ENCODE peak calls at places on chromosome 10, in five cellular contexts. One of them, this sample, is unnamed.

GRCh38 chr10:68470300-68470699 is 1.5 kb downstream of the DNA2 start:
- DNase-seq in HCT116: no peak
- DNase-seq in H1: no peak
- DNase-seq in K562: peak
- DNase-seq in GM12878: no peak
- DNase-seq in this sample: no peak

GRCh38 chr10:113415246-113415645 is 137.6 kb upstream of the HABP2 start:
- DNase-seq in HCT116: no peak
- DNase-seq in H1: no peak
- DNase-seq in K562: no peak
- DNase-seq in GM12878: no peak
- DNase-seq in this sample: no peak

GRCh38 chr10:50260791-50261281 is 9.5 kb upstream of the ASAH2 start:
- DNase-seq in HCT116: no peak
- DNase-seq in H1: no peak
- DNase-seq in K562: peak
- DNase-seq in GM12878: peak
- DNase-seq in this sample: peak

GRCh38 chr10:8852546-8852945 is 798.1 kb downstream of the GATA3 start:
- DNase-seq in HCT116: no peak
- DNase-seq in H1: no peak
- DNase-seq in K562: no peak
- DNase-seq in GM12878: no peak
- DNase-seq in this sample: no peak

GRCh38 chr10:124384142-124384541 is 34.6 kb downstream of the OAT start:
- DNase-seq in HCT116: no peak
- DNase-seq in H1: no peak
- DNase-seq in K562: no peak
- DNase-seq in GM12878: no peak
- DNase-seq in this sample: no peak

GRCh38 chr10:8544057-8544380 is 489.5 kb downstream of the GATA3 start:
- DNase-seq in HCT116: no peak
- DNase-seq in H1: no peak
- DNase-seq in K562: no peak
- DNase-seq in GM12878: no peak
- DNase-seq in this sample: no peak

GRCh38 chr10:13347235-13348156 is 597 bp downstream of the SEPHS1 start:
- DNase-seq in HCT116: peak
- DNase-seq in H1: no peak
- DNase-seq in K562: peak
- DNase-seq in GM12878: no peak
- DNase-seq in this sample: peak

GRCh38 chr10:112946649-112947048 is 3.4 kb upstream of the TCF7L2 start:
- DNase-seq in HCT116: no peak
- DNase-seq in H1: no peak
- DNase-seq in K562: no peak
- DNase-seq in GM12878: no peak
- DNase-seq in this sample: no peak

GRCh38 chr10:132667613-132668394 is 118.1 kb downstream of the NKX6-2 start:
- DNase-seq in HCT116: no peak
- DNase-seq in H1: no peak
- DNase-seq in K562: no peak
- DNase-seq in GM12878: no peak
- DNase-seq in this sample: no peak

GRCh38 chr10:119159332-119159731 is 6.2 kb downstream of the SFXN4 start:
- DNase-seq in HCT116: no peak
- DNase-seq in H1: no peak
- DNase-seq in K562: no peak
- DNase-seq in GM12878: no peak
- DNase-seq in this sample: no peak

GRCh38 chr10:71697938-71698709 is 21.5 kb downstream of the C10orf105 start:
- DNase-seq in HCT116: no peak
- DNase-seq in H1: no peak
- DNase-seq in K562: no peak
- DNase-seq in GM12878: peak
- DNase-seq in this sample: no peak

GRCh38 chr10:72340510-72340895 is 14.2 kb downstream of the DNAJB12 start:
- DNase-seq in HCT116: no peak
- DNase-seq in H1: no peak
- DNase-seq in K562: peak
- DNase-seq in GM12878: no peak
- DNase-seq in this sample: no peak

GRCh38 chr10:50471583-50471975 is 152.2 kb downstream of the SGMS1 start:
- DNase-seq in HCT116: no peak
- DNase-seq in H1: no peak
- DNase-seq in K562: no peak
- DNase-seq in GM12878: no peak
- DNase-seq in this sample: no peak

GRCh38 chr10:50542871-50543270 is 80.9 kb downstream of the SGMS1 start:
- DNase-seq in HCT116: no peak
- DNase-seq in H1: no peak
- DNase-seq in K562: no peak
- DNase-seq in GM12878: no peak
- DNase-seq in this sample: no peak

GRCh38 chr10:119132521-119133345 is 28.8 kb downstream of the DENND10 start:
- DNase-seq in HCT116: no peak
- DNase-seq in H1: no peak
- DNase-seq in K562: no peak
- DNase-seq in GM12878: no peak
- DNase-seq in this sample: no peak

GRCh38 chr10:17883621-17884020 is 68.1 kb upstream of the SLC39A12 start:
- DNase-seq in HCT116: no peak
- DNase-seq in H1: no peak
- DNase-seq in K562: no peak
- DNase-seq in GM12878: no peak
- DNase-seq in this sample: no peak

GRCh38 chr10:102004376-102004775 is 51.6 kb downstream of the ARMH3 start:
- DNase-seq in HCT116: no peak
- DNase-seq in H1: no peak
- DNase-seq in K562: no peak
- DNase-seq in GM12878: no peak
- DNase-seq in this sample: no peak

GRCh38 chr10:61815505-61815904 is 86.0 kb upstream of the ARID5B start:
- DNase-seq in HCT116: no peak
- DNase-seq in H1: no peak
- DNase-seq in K562: no peak
- DNase-seq in GM12878: no peak
- DNase-seq in this sample: no peak

GRCh38 chr10:67666416-67667043 is 29.5 kb downstream of the CTNNA3 start:
- DNase-seq in HCT116: peak
- DNase-seq in H1: no peak
- DNase-seq in K562: peak
- DNase-seq in GM12878: no peak
- DNase-seq in this sample: peak

GRCh38 chr10:102602272-102603045 is 41.8 kb upstream of the TRIM8 start:
- DNase-seq in HCT116: no peak
- DNase-seq in H1: no peak
- DNase-seq in K562: no peak
- DNase-seq in GM12878: no peak
- DNase-seq in this sample: no peak

GRCh38 chr10:16741540-16741939 is 75.7 kb downstream of the RSU1 start:
- DNase-seq in HCT116: no peak
- DNase-seq in H1: no peak
- DNase-seq in K562: no peak
- DNase-seq in GM12878: no peak
- DNase-seq in this sample: no peak

GRCh38 chr10:124283215-124284046 is 135.3 kb downstream of the OAT start:
- DNase-seq in HCT116: no peak
- DNase-seq in H1: no peak
- DNase-seq in K562: no peak
- DNase-seq in GM12878: no peak
- DNase-seq in this sample: no peak

GRCh38 chr10:28774051-28774995 is 97.0 kb downstream of the BAMBI start:
- DNase-seq in HCT116: no peak
- DNase-seq in H1: no peak
- DNase-seq in K562: no peak
- DNase-seq in GM12878: no peak
- DNase-seq in this sample: peak

GRCh38 chr10:107264742-107265141 is 100.2 kb upstream of the SORCS1 start:
- DNase-seq in HCT116: no peak
- DNase-seq in H1: no peak
- DNase-seq in K562: peak
- DNase-seq in GM12878: no peak
- DNase-seq in this sample: no peak

GRCh38 chr10:72123616-72124015 is 35.3 kb upstream of the SPOCK2 start:
- DNase-seq in HCT116: no peak
- DNase-seq in H1: no peak
- DNase-seq in K562: no peak
- DNase-seq in GM12878: no peak
- DNase-seq in this sample: no peak

GRCh38 chr10:91088300-91089140 is 131.9 kb upstream of the PCGF5 start:
- DNase-seq in HCT116: peak
- DNase-seq in H1: no peak
- DNase-seq in K562: peak
- DNase-seq in GM12878: no peak
- DNase-seq in this sample: peak

GRCh38 chr10:8050561-8051108 is 3.9 kb upstream of the GATA3 start:
- DNase-seq in HCT116: no peak
- DNase-seq in H1: no peak
- DNase-seq in K562: no peak
- DNase-seq in GM12878: no peak
- DNase-seq in this sample: peak

GRCh38 chr10:89992575-89992974 is 291.2 kb downstream of the KIF20B start:
- DNase-seq in HCT116: no peak
- DNase-seq in H1: no peak
- DNase-seq in K562: no peak
- DNase-seq in GM12878: peak
- DNase-seq in this sample: no peak

GRCh38 chr10:113341138-113341537 is 211.7 kb upstream of the HABP2 start:
- DNase-seq in HCT116: no peak
- DNase-seq in H1: no peak
- DNase-seq in K562: no peak
- DNase-seq in GM12878: no peak
- DNase-seq in this sample: no peak

GRCh38 chr10:74058658-74059057 is 60.7 kb downstream of the VCL start:
- DNase-seq in HCT116: peak
- DNase-seq in H1: no peak
- DNase-seq in K562: peak
- DNase-seq in GM12878: no peak
- DNase-seq in this sample: peak

GRCh38 chr10:112907893-112908292 is 42.2 kb upstream of the TCF7L2 start:
- DNase-seq in HCT116: peak
- DNase-seq in H1: no peak
- DNase-seq in K562: peak
- DNase-seq in GM12878: no peak
- DNase-seq in this sample: no peak

GRCh38 chr10:129526943-129527342 is 59.9 kb downstream of the MGMT start:
- DNase-seq in HCT116: no peak
- DNase-seq in H1: no peak
- DNase-seq in K562: no peak
- DNase-seq in GM12878: no peak
- DNase-seq in this sample: no peak

DNA sequence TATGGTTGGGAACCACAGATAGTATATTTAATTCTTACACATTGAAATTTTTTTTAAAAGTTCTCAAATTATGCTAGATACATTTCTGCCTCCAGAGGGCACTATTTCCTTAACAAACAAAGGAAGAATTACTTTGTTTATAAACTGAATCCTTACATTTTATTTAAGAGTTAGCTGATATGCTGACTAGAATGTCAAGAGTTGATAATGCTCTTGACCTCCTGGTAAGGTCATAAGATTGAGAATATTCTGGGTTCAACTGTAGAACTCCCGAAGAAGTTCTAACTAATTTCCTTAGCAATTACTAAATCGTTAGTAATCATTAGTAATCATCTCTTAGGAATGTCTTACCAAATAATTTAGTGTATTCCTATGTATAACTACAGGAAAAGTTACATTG is 95.3 kb upstream of the CYP26C1 start:
- DNase-seq in HCT116: peak
- DNase-seq in H1: no peak
- DNase-seq in K562: peak
- DNase-seq in GM12878: no peak
- DNase-seq in this sample: peak
- TF ChIP-seq ZNF274 in HCT116: no peak
- TF ChIP-seq ZNF274 in H1: no peak
- TF ChIP-seq ZNF274 in K562: no peak
- TF ChIP-seq ZNF274 in GM12878: no peak
- TF ChIP-seq ZNF274 in this sample: no peak

GRCh38 chr10:103696411-103697145 is 158.8 kb downstream of the SH3PXD2A start:
- DNase-seq in HCT116: peak
- DNase-seq in H1: peak
- DNase-seq in K562: peak
- DNase-seq in GM12878: no peak
- DNase-seq in this sample: no peak
- TF ChIP-seq SIN3A in HCT116: no peak
- TF ChIP-seq SIN3A in H1: no peak
- TF ChIP-seq SIN3A in K562: no peak
- TF ChIP-seq SIN3A in GM12878: no peak
- TF ChIP-seq SIN3A in this sample: no peak

DNA sequence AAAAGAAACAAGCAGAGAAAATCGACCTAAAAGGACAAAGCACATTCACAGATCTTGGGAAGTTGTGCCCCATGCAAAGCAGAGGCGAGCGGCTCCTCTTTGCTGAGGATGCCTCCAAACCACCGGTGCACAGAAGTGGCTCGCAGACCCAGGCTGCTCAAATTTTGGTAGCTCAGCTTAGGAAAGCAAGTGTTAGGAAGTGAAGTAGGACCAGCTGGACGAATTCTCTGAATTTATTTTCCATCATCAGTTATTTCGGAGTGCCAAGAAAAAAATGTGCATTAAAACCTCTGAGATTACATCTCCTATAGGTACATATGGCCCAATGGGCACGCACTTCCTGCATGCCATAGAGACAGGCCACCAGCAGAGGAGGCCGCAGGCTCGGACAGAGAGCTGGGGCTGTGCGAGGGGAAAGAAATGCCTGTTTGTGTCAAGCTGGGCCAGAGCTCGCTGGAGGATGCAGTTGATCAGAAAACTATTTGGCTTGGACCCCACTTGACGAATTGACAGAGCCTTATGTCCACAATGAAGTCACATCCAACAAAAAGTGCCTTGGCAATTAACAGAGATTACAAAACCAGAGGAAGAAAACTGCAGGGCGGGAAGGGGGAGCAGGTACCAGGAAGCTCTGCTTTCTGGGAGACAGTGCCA is 122.3 kb upstream of the LYZL2 start:
- DNase-seq in HCT116: peak
- DNase-seq in H1: peak
- DNase-seq in K562: peak
- DNase-seq in GM12878: peak
- DNase-seq in this sample: no peak
- TF ChIP-seq POLR2AphosphoS5 in HCT116: no peak
- TF ChIP-seq POLR2AphosphoS5 in H1: no peak
- TF ChIP-seq POLR2AphosphoS5 in K562: no peak
- TF ChIP-seq POLR2AphosphoS5 in GM12878: no peak
- TF ChIP-seq POLR2AphosphoS5 in this sample: no peak

DNA sequence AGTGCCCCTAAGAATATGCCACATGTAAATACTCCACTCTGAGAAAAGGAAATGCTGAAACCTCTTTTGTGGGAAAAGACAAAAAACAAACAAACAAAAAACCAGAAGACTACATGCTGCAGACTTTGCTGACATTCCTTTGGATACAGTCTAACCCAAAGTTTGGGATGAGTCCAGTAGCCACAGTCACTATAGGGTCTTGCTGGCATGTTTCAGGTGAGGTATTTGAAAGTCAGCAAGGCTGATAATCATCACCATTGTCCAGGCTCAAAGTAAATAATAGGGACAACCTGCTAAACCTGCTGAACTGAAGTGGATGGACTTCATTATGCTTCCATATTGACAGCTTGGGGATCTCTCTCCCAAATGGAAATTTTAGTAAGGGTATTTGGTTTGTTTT is 1087.0 kb upstream of the LRRTM3 start:
- DNase-seq in HCT116: no peak
- DNase-seq in H1: no peak
- DNase-seq in K562: no peak
- DNase-seq in GM12878: no peak
- DNase-seq in this sample: no peak
- TF ChIP-seq ZNF274 in HCT116: no peak
- TF ChIP-seq ZNF274 in H1: no peak
- TF ChIP-seq ZNF274 in K562: no peak
- TF ChIP-seq ZNF274 in GM12878: no peak
- TF ChIP-seq ZNF274 in this sample: no peak

This sample was measured in HepG2.